ENCODE peak calls at places on chromosome 22, in six cellular contexts. One of them, this sample, is unnamed.

GRCh38 chr22:34914871-34915270 is 151.1 kb upstream of the ISX start:
- DNase-seq in transverse colon: no peak
- DNase-seq in heart left ventricle: no peak
- DNase-seq in ovary: no peak
- DNase-seq in endothelial cell of umbilical vein: no peak
- DNase-seq in HCT116: no peak
- DNase-seq in this sample: no peak

GRCh38 chr22:32469799-32470212 is 4.8 kb upstream of the FBXO7 start:
- DNase-seq in transverse colon: peak; percentile 10
- DNase-seq in heart left ventricle: no peak
- DNase-seq in ovary: no peak
- DNase-seq in endothelial cell of umbilical vein: no peak
- DNase-seq in HCT116: peak; percentile 13
- DNase-seq in this sample: no peak

GRCh38 chr22:41334215-41334614 is 32.9 kb downstream of the ZC3H7B start:
- DNase-seq in transverse colon: no peak
- DNase-seq in heart left ventricle: no peak
- DNase-seq in ovary: no peak
- DNase-seq in endothelial cell of umbilical vein: no peak
- DNase-seq in HCT116: no peak
- DNase-seq in this sample: no peak

GRCh38 chr22:29758068-29758622 is 8.7 kb downstream of the ZMAT5 start:
- DNase-seq in transverse colon: no peak
- DNase-seq in heart left ventricle: no peak
- DNase-seq in ovary: no peak
- DNase-seq in endothelial cell of umbilical vein: no peak
- DNase-seq in HCT116: no peak
- DNase-seq in this sample: no peak

GRCh38 chr22:33329398-33329797 is 271.2 kb upstream of the SYN3 start:
- DNase-seq in transverse colon: peak; percentile 44
- DNase-seq in heart left ventricle: no peak
- DNase-seq in ovary: no peak
- DNase-seq in endothelial cell of umbilical vein: no peak
- DNase-seq in HCT116: no peak
- DNase-seq in this sample: no peak

GRCh38 chr22:24108073-24108472 is 73.2 kb upstream of the SUSD2 start:
- DNase-seq in transverse colon: no peak
- DNase-seq in heart left ventricle: peak; percentile 19
- DNase-seq in ovary: no peak
- DNase-seq in endothelial cell of umbilical vein: no peak
- DNase-seq in HCT116: no peak
- DNase-seq in this sample: no peak

GRCh38 chr22:42271906-42272305 is 1.5 kb upstream of the TCF20 start:
- DNase-seq in transverse colon: no peak
- DNase-seq in heart left ventricle: no peak
- DNase-seq in ovary: no peak
- DNase-seq in endothelial cell of umbilical vein: no peak
- DNase-seq in HCT116: no peak
- DNase-seq in this sample: peak; percentile 34

GRCh38 chr22:24833881-24834495 is 28.0 kb downstream of the SGSM1 start:
- DNase-seq in transverse colon: no peak
- DNase-seq in heart left ventricle: no peak
- DNase-seq in ovary: no peak
- DNase-seq in endothelial cell of umbilical vein: no peak
- DNase-seq in HCT116: no peak
- DNase-seq in this sample: no peak

GRCh38 chr22:24088796-24089195 is 77.7 kb downstream of the CABIN1 start:
- DNase-seq in transverse colon: no peak
- DNase-seq in heart left ventricle: no peak
- DNase-seq in ovary: no peak
- DNase-seq in endothelial cell of umbilical vein: no peak
- DNase-seq in HCT116: no peak
- DNase-seq in this sample: no peak

GRCh38 chr22:47656806-47657205 is 894.4 kb downstream of the TBC1D22A start:
- DNase-seq in transverse colon: no peak
- DNase-seq in heart left ventricle: no peak
- DNase-seq in ovary: no peak
- DNase-seq in endothelial cell of umbilical vein: no peak
- DNase-seq in HCT116: no peak
- DNase-seq in this sample: no peak

GRCh38 chr22:46446799-46447198 is 90.6 kb downstream of the CELSR1 start:
- DNase-seq in transverse colon: no peak
- DNase-seq in heart left ventricle: no peak
- DNase-seq in ovary: no peak
- DNase-seq in endothelial cell of umbilical vein: no peak
- DNase-seq in HCT116: no peak
- DNase-seq in this sample: no peak

GRCh38 chr22:36135306-36135705 is 25.2 kb downstream of the APOL3 start:
- DNase-seq in transverse colon: no peak
- DNase-seq in heart left ventricle: no peak
- DNase-seq in ovary: no peak
- DNase-seq in endothelial cell of umbilical vein: no peak
- DNase-seq in HCT116: no peak
- DNase-seq in this sample: no peak

GRCh38 chr22:43948836-43949235 is 6.4 kb upstream of the SAMM50 start:
- DNase-seq in transverse colon: no peak
- DNase-seq in heart left ventricle: no peak
- DNase-seq in ovary: no peak
- DNase-seq in endothelial cell of umbilical vein: no peak
- DNase-seq in HCT116: no peak
- DNase-seq in this sample: no peak

GRCh38 chr22:35477911-35478582 is 62.6 kb upstream of the RASD2 start:
- DNase-seq in transverse colon: peak; percentile 72
- DNase-seq in heart left ventricle: no peak
- DNase-seq in ovary: peak; percentile 66
- DNase-seq in endothelial cell of umbilical vein: peak; percentile 80
- DNase-seq in HCT116: peak; percentile 27
- DNase-seq in this sample: no peak

GRCh38 chr22:46723882-46724281 is 14.2 kb downstream of the CERK start:
- DNase-seq in transverse colon: no peak
- DNase-seq in heart left ventricle: no peak
- DNase-seq in ovary: no peak
- DNase-seq in endothelial cell of umbilical vein: no peak
- DNase-seq in HCT116: no peak
- DNase-seq in this sample: no peak

GRCh38 chr22:35541254-35541748 is 670 bp downstream of the RASD2 start:
- DNase-seq in transverse colon: peak; percentile 46
- DNase-seq in heart left ventricle: no peak
- DNase-seq in ovary: no peak
- DNase-seq in endothelial cell of umbilical vein: no peak
- DNase-seq in HCT116: no peak
- DNase-seq in this sample: peak; percentile 51

GRCh38 chr22:19720999-19721485 is 2.3 kb upstream of the GP1BB start:
- DNase-seq in transverse colon: no peak
- DNase-seq in heart left ventricle: peak; percentile 60
- DNase-seq in ovary: no peak
- DNase-seq in endothelial cell of umbilical vein: no peak
- DNase-seq in HCT116: no peak
- DNase-seq in this sample: no peak

GRCh38 chr22:19721486-19722172 is 1.7 kb upstream of the GP1BB start:
- DNase-seq in transverse colon: no peak
- DNase-seq in heart left ventricle: peak; percentile 47
- DNase-seq in ovary: no peak
- DNase-seq in endothelial cell of umbilical vein: no peak
- DNase-seq in HCT116: no peak
- DNase-seq in this sample: no peak

GRCh38 chr22:19719488-19720021 is 3.8 kb upstream of the GP1BB start:
- DNase-seq in transverse colon: no peak
- DNase-seq in heart left ventricle: peak; percentile 62
- DNase-seq in ovary: no peak
- DNase-seq in endothelial cell of umbilical vein: no peak
- DNase-seq in HCT116: no peak
- DNase-seq in this sample: no peak

GRCh38 chr22:19719055-19719482 is 4.3 kb upstream of the GP1BB start:
- DNase-seq in transverse colon: no peak
- DNase-seq in heart left ventricle: peak; percentile 67
- DNase-seq in ovary: peak; percentile 54
- DNase-seq in endothelial cell of umbilical vein: no peak
- DNase-seq in HCT116: no peak
- DNase-seq in this sample: no peak

GRCh38 chr22:19720150-19720827 is 3.0 kb upstream of the GP1BB start:
- DNase-seq in transverse colon: no peak
- DNase-seq in heart left ventricle: peak; percentile 48
- DNase-seq in ovary: no peak
- DNase-seq in endothelial cell of umbilical vein: no peak
- DNase-seq in HCT116: no peak
- DNase-seq in this sample: no peak
- H3K4me1 ChIP-seq in transverse colon: peaks cover 20% of the 10 kb centered on the region
- H3K4me1 ChIP-seq in heart left ventricle: peaks cover 62% of the 10 kb centered on the region
- H3K4me1 ChIP-seq in ovary: peaks cover 9% of the 10 kb centered on the region
- H3K4me1 ChIP-seq in endothelial cell of umbilical vein: peaks cover 9% of the 10 kb centered on the region
- H3K4me1 ChIP-seq in HCT116: peaks cover 17% of the 10 kb centered on the region
- H3K4me1 ChIP-seq in this sample: peaks cover 64% of the 10 kb centered on the region

GRCh38 chr22:45227645-45228400 is 12.9 kb downstream of the KIAA0930 start:
- DNase-seq in transverse colon: peak; percentile 32
- DNase-seq in heart left ventricle: no peak
- DNase-seq in ovary: no peak
- DNase-seq in endothelial cell of umbilical vein: no peak
- DNase-seq in HCT116: no peak
- DNase-seq in this sample: no peak
- TF ChIP-seq POLR2A in transverse colon: no peak
- TF ChIP-seq POLR2A in heart left ventricle: no peak
- TF ChIP-seq POLR2A in ovary: no peak
- TF ChIP-seq POLR2A in endothelial cell of umbilical vein: no peak
- TF ChIP-seq POLR2A in HCT116: no peak
- TF ChIP-seq POLR2A in this sample: no peak

DNA sequence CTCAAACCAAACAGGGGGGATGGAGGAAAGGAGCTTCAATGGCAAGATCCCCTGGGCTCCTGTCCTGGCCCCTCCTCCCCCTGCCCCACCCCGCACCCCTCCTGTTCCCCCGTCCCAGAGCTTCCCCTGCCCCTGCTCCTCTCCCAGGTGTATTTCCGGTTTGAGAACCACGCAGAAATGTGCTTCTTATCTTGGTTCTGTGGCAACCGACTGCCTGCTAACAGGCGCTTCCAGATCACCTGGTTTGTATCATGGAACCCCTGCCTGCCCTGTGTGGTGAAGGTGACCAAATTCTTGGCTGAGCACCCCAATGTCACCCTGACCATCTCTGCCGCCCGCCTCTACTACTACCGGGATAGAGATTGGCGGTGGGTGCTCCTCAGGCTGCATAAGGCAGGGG is 4.0 kb downstream of the APOBEC3D start:
- DNase-seq in transverse colon: no peak
- DNase-seq in heart left ventricle: no peak
- DNase-seq in ovary: no peak
- DNase-seq in endothelial cell of umbilical vein: no peak
- DNase-seq in HCT116: no peak
- DNase-seq in this sample: no peak
- H3K4me1 ChIP-seq in transverse colon: peaks cover 12% of the 10 kb centered on the region
- H3K4me1 ChIP-seq in heart left ventricle: peaks cover 20% of the 10 kb centered on the region
- H3K4me1 ChIP-seq in ovary: peaks cover 8% of the 10 kb centered on the region
- H3K4me1 ChIP-seq in endothelial cell of umbilical vein: no peaks in the 10 kb centered on the region
- H3K4me1 ChIP-seq in HCT116: no peaks in the 10 kb centered on the region
- H3K4me1 ChIP-seq in this sample: peaks cover 16% of the 10 kb centered on the region

DNA sequence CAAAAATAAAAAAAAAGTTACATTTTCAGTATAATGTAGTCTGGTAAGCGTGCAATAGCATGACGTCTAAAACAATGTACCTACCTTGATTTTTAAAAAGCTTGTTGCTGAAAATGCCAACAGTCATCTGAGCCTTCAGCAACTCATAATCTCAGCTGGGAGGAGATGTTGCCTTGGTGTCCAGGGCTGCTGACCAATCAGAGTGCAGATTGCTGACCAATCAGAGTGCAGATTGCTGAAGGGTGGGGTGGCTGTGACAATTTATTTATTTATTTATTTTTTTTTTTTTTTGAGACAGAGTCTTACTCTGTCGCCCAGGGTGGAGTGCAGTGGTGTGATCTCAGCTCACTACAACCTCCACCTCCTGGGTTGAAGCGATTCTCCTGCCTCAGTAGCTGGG is 17.8 kb downstream of the ZBED4 start:
- DNase-seq in transverse colon: no peak
- DNase-seq in heart left ventricle: no peak
- DNase-seq in ovary: no peak
- DNase-seq in endothelial cell of umbilical vein: no peak
- DNase-seq in HCT116: peak; percentile 8
- DNase-seq in this sample: no peak
- TF ChIP-seq POLR2A in transverse colon: no peak
- TF ChIP-seq POLR2A in heart left ventricle: no peak
- TF ChIP-seq POLR2A in ovary: no peak
- TF ChIP-seq POLR2A in endothelial cell of umbilical vein: no peak
- TF ChIP-seq POLR2A in HCT116: no peak
- TF ChIP-seq POLR2A in this sample: no peak

GRCh38 chr22:20083891-20084546 is 4.0 kb downstream of the DGCR8 start:
- DNase-seq in transverse colon: no peak
- DNase-seq in heart left ventricle: no peak
- DNase-seq in ovary: no peak
- DNase-seq in endothelial cell of umbilical vein: no peak
- DNase-seq in HCT116: no peak
- DNase-seq in this sample: no peak

GRCh38 chr22:20084547-20085413 is 4.7 kb downstream of the DGCR8 start:
- DNase-seq in transverse colon: no peak
- DNase-seq in heart left ventricle: no peak
- DNase-seq in ovary: no peak
- DNase-seq in endothelial cell of umbilical vein: no peak
- DNase-seq in HCT116: no peak
- DNase-seq in this sample: peak; percentile 52

GRCh38 chr22:20085651-20086050 is 5.6 kb downstream of the DGCR8 start:
- DNase-seq in transverse colon: no peak
- DNase-seq in heart left ventricle: no peak
- DNase-seq in ovary: no peak
- DNase-seq in endothelial cell of umbilical vein: no peak
- DNase-seq in HCT116: no peak
- DNase-seq in this sample: no peak

GRCh38 chr22:20080776-20081654 is 974 bp downstream of the DGCR8 start:
- DNase-seq in transverse colon: peak; percentile 25
- DNase-seq in heart left ventricle: no peak
- DNase-seq in ovary: no peak
- DNase-seq in endothelial cell of umbilical vein: peak; percentile 63
- DNase-seq in HCT116: no peak
- DNase-seq in this sample: no peak

DNA sequence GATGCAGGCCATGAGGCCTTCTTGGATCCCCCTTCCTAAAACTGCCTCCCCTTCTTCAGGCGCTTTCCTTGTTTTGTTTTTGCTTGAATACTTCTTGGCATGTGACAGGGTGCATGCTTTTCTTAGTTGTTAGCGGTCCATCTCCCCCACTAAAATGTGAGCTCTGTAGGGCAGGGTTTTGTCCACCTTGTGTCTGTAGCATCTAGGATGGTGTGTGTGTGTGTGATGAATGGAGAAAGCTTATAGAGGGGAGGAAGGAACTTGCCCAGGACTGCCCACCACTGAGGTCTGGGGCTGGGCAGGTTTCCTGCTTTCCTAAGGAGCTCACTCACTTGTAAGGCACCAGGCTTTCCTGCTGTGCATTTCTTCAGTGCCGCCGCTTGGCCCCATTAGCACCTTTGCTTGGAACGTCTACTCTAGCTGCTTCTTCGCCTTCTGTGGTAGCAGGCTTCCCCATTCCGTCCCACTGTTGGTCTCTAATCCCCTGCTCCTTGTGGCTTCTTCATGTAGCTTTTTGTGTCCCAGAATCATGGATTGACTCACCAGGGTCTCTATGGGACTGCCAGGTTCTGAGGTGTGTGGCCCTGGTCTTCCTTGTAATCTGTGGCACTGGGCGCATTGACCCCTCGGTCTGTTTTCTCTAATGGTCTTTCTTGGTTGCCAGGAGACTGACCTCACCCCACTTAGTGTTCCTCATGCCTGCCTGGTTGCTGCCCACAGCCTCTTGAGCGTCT is 3.3 kb downstream of the DGCR8 start:
- DNase-seq in transverse colon: no peak
- DNase-seq in heart left ventricle: no peak
- DNase-seq in ovary: no peak
- DNase-seq in endothelial cell of umbilical vein: no peak
- DNase-seq in HCT116: no peak
- DNase-seq in this sample: no peak
- H3K4me1 ChIP-seq in transverse colon: peaks cover 24% of the 10 kb centered on the region
- H3K4me1 ChIP-seq in heart left ventricle: peaks cover 52% of the 10 kb centered on the region
- H3K4me1 ChIP-seq in ovary: peaks cover 22% of the 10 kb centered on the region
- H3K4me1 ChIP-seq in endothelial cell of umbilical vein: peaks cover 19% of the 10 kb centered on the region
- H3K4me1 ChIP-seq in HCT116: peaks cover 13% of the 10 kb centered on the region
- H3K4me1 ChIP-seq in this sample: peaks cover 43% of the 10 kb centered on the region